ENCODE peak calls at places on chromosomes 13 and 19, in nine cellular contexts. One of them, this sample, is unnamed.

GRCh38 chr13:111302045-111302722 is 18.3 kb upstream of the TEX29 start:
- DNase-seq in substantia nigra: no peak
- DNase-seq in lung microvascular endothelial cell: no peak
- DNase-seq in HFF-Myc: no peak
- DNase-seq in stimulated activated CD4-positive, alpha-beta T cell treated with anti-CD3 and anti-CD28 coated beads, Interleukin-12 subunit alpha, Interleukin-12 subunit beta, amount 100 ng/mL, for 48 hours: no peak
- DNase-seq in pancreas: no peak
- DNase-seq in endothelial cell: no peak
- DNase-seq in GM12865: no peak
- DNase-seq in cardiac fibroblast: no peak
- DNase-seq in this sample: no peak

GRCh38 chr13:70353096-70353495 is 244.8 kb upstream of the KLHL1 start:
- DNase-seq in cardiac fibroblast: no peak
- DNase-seq in stimulated activated CD4-positive, alpha-beta T cell treated with anti-CD3 and anti-CD28 coated beads, Interleukin-12 subunit alpha, Interleukin-12 subunit beta, amount 100 ng/mL, for 48 hours: no peak
- DNase-seq in endothelial cell: no peak
- DNase-seq in substantia nigra: no peak
- DNase-seq in pancreas: no peak
- DNase-seq in HFF-Myc: no peak
- DNase-seq in lung microvascular endothelial cell: no peak
- DNase-seq in GM12865: no peak
- DNase-seq in this sample: no peak

GRCh38 chr13:49020940-49021548 is 45.3 kb downstream of the FNDC3A start:
- DNase-seq in cardiac fibroblast: peak
- DNase-seq in pancreas: no peak
- DNase-seq in lung microvascular endothelial cell: no peak
- DNase-seq in HFF-Myc: peak
- DNase-seq in substantia nigra: no peak
- DNase-seq in stimulated activated CD4-positive, alpha-beta T cell treated with anti-CD3 and anti-CD28 coated beads, Interleukin-12 subunit alpha, Interleukin-12 subunit beta, amount 100 ng/mL, for 48 hours: no peak
- DNase-seq in GM12865: no peak
- DNase-seq in endothelial cell: no peak
- DNase-seq in this sample: no peak

GRCh38 chr13:113437408-113438010 is 15.8 kb downstream of the ADPRHL1 start:
- DNase-seq in endothelial cell: no peak
- DNase-seq in HFF-Myc: no peak
- DNase-seq in GM12865: no peak
- DNase-seq in substantia nigra: no peak
- DNase-seq in stimulated activated CD4-positive, alpha-beta T cell treated with anti-CD3 and anti-CD28 coated beads, Interleukin-12 subunit alpha, Interleukin-12 subunit beta, amount 100 ng/mL, for 48 hours: no peak
- DNase-seq in lung microvascular endothelial cell: no peak
- DNase-seq in pancreas: no peak
- DNase-seq in cardiac fibroblast: no peak
- DNase-seq in this sample: no peak

GRCh38 chr19:14354445-14354844 is 26.8 kb upstream of the ADGRE5 start:
- DNase-seq in substantia nigra: no peak
- DNase-seq in endothelial cell: no peak
- DNase-seq in GM12865: no peak
- DNase-seq in lung microvascular endothelial cell: no peak
- DNase-seq in pancreas: no peak
- DNase-seq in cardiac fibroblast: no peak
- DNase-seq in stimulated activated CD4-positive, alpha-beta T cell treated with anti-CD3 and anti-CD28 coated beads, Interleukin-12 subunit alpha, Interleukin-12 subunit beta, amount 100 ng/mL, for 48 hours: no peak
- DNase-seq in HFF-Myc: no peak
- DNase-seq in this sample: no peak

GRCh38 chr13:95115525-95115924 is 185.7 kb downstream of the ABCC4 start:
- DNase-seq in endothelial cell: no peak
- DNase-seq in substantia nigra: no peak
- DNase-seq in stimulated activated CD4-positive, alpha-beta T cell treated with anti-CD3 and anti-CD28 coated beads, Interleukin-12 subunit alpha, Interleukin-12 subunit beta, amount 100 ng/mL, for 48 hours: no peak
- DNase-seq in GM12865: no peak
- DNase-seq in pancreas: no peak
- DNase-seq in cardiac fibroblast: no peak
- DNase-seq in HFF-Myc: no peak
- DNase-seq in lung microvascular endothelial cell: peak
- DNase-seq in this sample: no peak

GRCh38 chr13:114105351-114106225 is 26.8 kb downstream of the RASA3 start:
- DNase-seq in lung microvascular endothelial cell: no peak
- DNase-seq in substantia nigra: no peak
- DNase-seq in HFF-Myc: no peak
- DNase-seq in stimulated activated CD4-positive, alpha-beta T cell treated with anti-CD3 and anti-CD28 coated beads, Interleukin-12 subunit alpha, Interleukin-12 subunit beta, amount 100 ng/mL, for 48 hours: no peak
- DNase-seq in cardiac fibroblast: no peak
- DNase-seq in endothelial cell: no peak
- DNase-seq in GM12865: no peak
- DNase-seq in pancreas: peak
- DNase-seq in this sample: no peak

GRCh38 chr19:47540748-47541147 is 25.9 kb upstream of the NAPA start:
- DNase-seq in stimulated activated CD4-positive, alpha-beta T cell treated with anti-CD3 and anti-CD28 coated beads, Interleukin-12 subunit alpha, Interleukin-12 subunit beta, amount 100 ng/mL, for 48 hours: no peak
- DNase-seq in pancreas: no peak
- DNase-seq in cardiac fibroblast: peak
- DNase-seq in endothelial cell: no peak
- DNase-seq in HFF-Myc: no peak
- DNase-seq in substantia nigra: no peak
- DNase-seq in GM12865: peak
- DNase-seq in lung microvascular endothelial cell: no peak
- DNase-seq in this sample: no peak

GRCh38 chr13:59774511-59774911 is 389.2 kb downstream of the DIAPH3 start:
- DNase-seq in stimulated activated CD4-positive, alpha-beta T cell treated with anti-CD3 and anti-CD28 coated beads, Interleukin-12 subunit alpha, Interleukin-12 subunit beta, amount 100 ng/mL, for 48 hours: no peak
- DNase-seq in HFF-Myc: no peak
- DNase-seq in cardiac fibroblast: peak
- DNase-seq in lung microvascular endothelial cell: no peak
- DNase-seq in endothelial cell: no peak
- DNase-seq in GM12865: no peak
- DNase-seq in pancreas: no peak
- DNase-seq in substantia nigra: no peak
- DNase-seq in this sample: no peak